ENCODE peak calls at places on chromosomes 1 and 21, in four cellular contexts. One of them, this sample, is unnamed.

GRCh38 chr1:86988835-86989234 is 74.4 kb downstream of the HS2ST1 start:
- DNase-seq in aorta: no peak
- DNase-seq in HepG2: no peak
- DNase-seq in tibial artery: no peak
- DNase-seq in this sample: no peak

GRCh38 chr21:35189077-35189863 is 140.2 kb upstream of the RUNX1 start:
- DNase-seq in aorta: no peak
- DNase-seq in HepG2: no peak
- DNase-seq in tibial artery: no peak
- DNase-seq in this sample: peak; percentile 18

GRCh38 chr1:119268879-119269278 is 99.7 kb upstream of the HAO2 start:
- DNase-seq in aorta: no peak
- DNase-seq in HepG2: no peak
- DNase-seq in tibial artery: no peak
- DNase-seq in this sample: no peak

GRCh38 chr1:236489710-236490377 is 33.9 kb upstream of the LGALS8 start:
- DNase-seq in tibial artery: no peak
- DNase-seq in HepG2: peak; percentile 74
- DNase-seq in aorta: no peak
- DNase-seq in this sample: no peak

GRCh38 chr1:230281531-230281930 is 144.6 kb downstream of the PGBD5 start:
- DNase-seq in tibial artery: peak; percentile 64
- DNase-seq in HepG2: no peak
- DNase-seq in aorta: no peak
- DNase-seq in this sample: no peak

GRCh38 chr1:179003474-179004066 is 22.1 kb upstream of the FAM20B start:
- DNase-seq in HepG2: no peak
- DNase-seq in aorta: no peak
- DNase-seq in tibial artery: no peak
- DNase-seq in this sample: no peak

GRCh38 chr1:66331641-66332523 is 202.1 kb upstream of the SGIP1 start:
- DNase-seq in HepG2: no peak
- DNase-seq in aorta: peak; percentile 83
- DNase-seq in tibial artery: peak; percentile 79
- DNase-seq in this sample: peak; percentile 87

GRCh38 chr1:188958461-188959115 is 1519.1 kb downstream of the BRINP3 start:
- DNase-seq in tibial artery: no peak
- DNase-seq in HepG2: no peak
- DNase-seq in aorta: no peak
- DNase-seq in this sample: no peak

GRCh38 chr1:112061056-112061455 is 71.6 kb upstream of the KCND3 start:
- DNase-seq in aorta: no peak
- DNase-seq in HepG2: no peak
- DNase-seq in tibial artery: no peak
- DNase-seq in this sample: no peak

GRCh38 chr1:112061852-112062451 is 72.5 kb upstream of the KCND3 start:
- DNase-seq in HepG2: no peak
- DNase-seq in tibial artery: no peak
- DNase-seq in aorta: no peak
- DNase-seq in this sample: no peak

GRCh38 chr1:112058815-112059450 is 69.5 kb upstream of the KCND3 start:
- DNase-seq in tibial artery: no peak
- DNase-seq in HepG2: peak; percentile 5
- DNase-seq in aorta: no peak
- DNase-seq in this sample: no peak

GRCh38 chr1:112057736-112058135 is 68.3 kb upstream of the KCND3 start:
- DNase-seq in tibial artery: no peak
- DNase-seq in HepG2: no peak
- DNase-seq in aorta: no peak
- DNase-seq in this sample: peak; percentile 66

GRCh38 chr1:112060266-112060665 is 70.8 kb upstream of the KCND3 start:
- DNase-seq in HepG2: no peak
- DNase-seq in aorta: no peak
- DNase-seq in tibial artery: no peak
- DNase-seq in this sample: no peak
- H3K4me1 ChIP-seq in HepG2: no peaks in the 10 kb centered on the region
- H3K4me1 ChIP-seq in aorta: no peaks in the 10 kb centered on the region
- H3K4me1 ChIP-seq in tibial artery: no peaks in the 10 kb centered on the region
- H3K4me1 ChIP-seq in this sample: no peaks in the 10 kb centered on the region

GRCh38 chr21:45543710-45544448 is 1.6 kb upstream of the SLC19A1 start:
- DNase-seq in aorta: no peak
- DNase-seq in HepG2: no peak
- DNase-seq in tibial artery: peak; percentile 63
- DNase-seq in this sample: no peak

GRCh38 chr21:45543371-45543709 is 1.1 kb upstream of the SLC19A1 start:
- DNase-seq in aorta: peak; percentile 37
- DNase-seq in HepG2: no peak
- DNase-seq in tibial artery: peak; percentile 62
- DNase-seq in this sample: peak; percentile 50

GRCh38 chr21:45542667-45543370 is 579 bp upstream of the SLC19A1 start:
- DNase-seq in aorta: peak; percentile 54
- DNase-seq in HepG2: no peak
- DNase-seq in tibial artery: peak; percentile 67
- DNase-seq in this sample: peak; percentile 69

GRCh38 chr21:45541221-45542039 is 810 bp downstream of the SLC19A1 start:
- DNase-seq in HepG2: no peak
- DNase-seq in tibial artery: peak; percentile 84
- DNase-seq in aorta: peak; percentile 86
- DNase-seq in this sample: peak; percentile 93

DNA sequence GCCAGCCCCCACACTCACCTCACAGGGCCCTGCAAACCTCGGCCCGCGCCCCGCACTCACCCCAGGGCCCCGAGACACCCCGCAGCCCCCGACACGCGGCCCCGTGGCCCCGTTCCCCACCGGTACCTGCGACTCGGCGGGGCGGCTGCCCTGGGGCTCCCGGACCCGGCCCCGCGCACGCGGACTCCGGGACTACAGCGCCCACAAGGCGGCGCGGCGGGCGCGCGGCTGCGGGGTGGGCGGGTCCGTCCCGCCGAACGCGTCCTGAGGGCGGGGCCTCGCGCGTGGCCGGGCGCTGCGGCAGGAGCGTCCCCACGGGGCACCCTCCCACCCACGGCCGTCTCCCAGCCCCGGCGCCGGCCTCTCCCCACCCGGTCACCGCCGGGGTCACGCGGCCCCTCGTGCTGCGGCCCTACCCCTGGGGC is at the start of gene SLC19A1:
- DNase-seq in tibial artery: peak; percentile 81
- DNase-seq in HepG2: no peak
- DNase-seq in aorta: peak; percentile 80
- DNase-seq in this sample: peak; percentile 81
- H3K4me3 ChIP-seq in tibial artery: peak within 1 kb of the TSS; percentile 63
- H3K4me3 ChIP-seq in HepG2: peak within 1 kb of the TSS; percentile 60
- H3K4me3 ChIP-seq in aorta: peak within 1 kb of the TSS; percentile 65
- H3K4me3 ChIP-seq in this sample: peak within 1 kb of the TSS; percentile 73

DNA sequence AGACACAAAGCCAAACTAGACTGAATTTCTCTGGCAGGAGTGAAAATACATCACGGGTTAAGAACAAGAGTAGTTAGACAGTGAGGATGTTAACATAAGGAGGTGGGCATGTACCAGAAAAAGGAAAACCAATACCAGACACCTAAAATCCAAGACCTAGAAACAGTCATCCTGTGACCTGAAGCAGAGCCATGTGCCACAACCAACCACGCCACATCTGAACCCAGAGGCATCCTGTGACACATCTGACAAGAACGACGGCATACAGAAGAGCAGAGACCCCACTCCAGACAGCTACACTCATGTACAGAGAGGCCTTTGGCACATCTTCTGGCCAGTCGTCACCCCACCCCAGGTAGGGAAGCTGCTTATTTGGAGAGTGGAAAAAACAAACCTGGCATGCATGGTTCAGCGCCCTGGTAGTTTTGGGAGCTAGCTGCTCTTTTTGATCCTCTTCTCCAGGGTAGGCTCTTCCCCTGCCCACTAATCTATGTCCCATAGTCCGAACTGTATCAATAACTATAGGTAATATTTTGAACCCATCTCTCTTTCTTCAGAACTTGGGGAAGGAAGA is 72.1 kb downstream of the SLC45A1 start:
- DNase-seq in tibial artery: no peak
- DNase-seq in HepG2: no peak
- DNase-seq in aorta: no peak
- DNase-seq in this sample: no peak
- H3K4me1 ChIP-seq in tibial artery: peaks cover 23% of the 10 kb centered on the region
- H3K4me1 ChIP-seq in HepG2: no peaks in the 10 kb centered on the region
- H3K4me1 ChIP-seq in aorta: no peaks in the 10 kb centered on the region
- H3K4me1 ChIP-seq in this sample: peaks cover 17% of the 10 kb centered on the region

GRCh38 chr1:153357076-153357852 is 390 bp upstream of the S100A9 start:
- DNase-seq in tibial artery: peak; percentile 73
- DNase-seq in aorta: peak; percentile 79
- DNase-seq in HepG2: peak; percentile 12
- DNase-seq in this sample: peak; percentile 84
- H3K4me3 ChIP-seq in tibial artery: no peak overlapping the region
- H3K4me3 ChIP-seq in aorta: no peak overlapping the region
- H3K4me3 ChIP-seq in HepG2: no peak overlapping the region
- H3K4me3 ChIP-seq in this sample: no peak overlapping the region

GRCh38 chr1:17516303-17517214 is 22.9 kb upstream of the ARHGEF10L start:
- DNase-seq in aorta: no peak
- DNase-seq in tibial artery: no peak
- DNase-seq in HepG2: peak; percentile 85
- DNase-seq in this sample: no peak
- H3K4me1 ChIP-seq in aorta: no peaks in the 10 kb centered on the region
- H3K4me1 ChIP-seq in tibial artery: peaks cover 12% of the 10 kb centered on the region
- H3K4me1 ChIP-seq in HepG2: peaks cover 22% of the 10 kb centered on the region
- H3K4me1 ChIP-seq in this sample: no peaks in the 10 kb centered on the region

GRCh38 chr1:68168545-68169065 is 63.7 kb downstream of the WLS start:
- DNase-seq in aorta: no peak
- DNase-seq in tibial artery: no peak
- DNase-seq in HepG2: no peak
- DNase-seq in this sample: no peak
- H3K4me3 ChIP-seq in aorta: no peak overlapping the region
- H3K4me3 ChIP-seq in tibial artery: no peak overlapping the region
- H3K4me3 ChIP-seq in HepG2: no peak overlapping the region
- H3K4me3 ChIP-seq in this sample: no peak overlapping the region